ENCODE peak calls at places on chromosome 16, in seven cellular contexts. N, W, S, U, C, K and J are unnamed samples.

GRCh38 chr16:84611041-84611440 is 6.8 kb downstream of the COTL1 start:
- DNase-seq in N (no peak), W (no peak), S (no peak), U (no peak), C (no peak), K (no peak), J (peak)

GRCh38 chr16:72785886-72786285 is 262.0 kb downstream of the ZFHX3 start:
- DNase-seq in N (no peak), W (no peak), S (no peak), U (no peak), C (no peak), K (no peak), J (peak)

GRCh38 chr16:85394511-85395206 is 218.5 kb upstream of the GSE1 start:
- DNase-seq in N (no peak), W (no peak), S (no peak), U (peak), C (no peak), K (no peak), J (no peak)

GRCh38 chr16:14489460-14489859 is 140.6 kb downstream of the PARN start:
- DNase-seq in N (no peak), W (peak), S (no peak), U (no peak), C (no peak), K (no peak), J (peak)

GRCh38 chr16:14301150-14302030 is 230.3 kb downstream of the MRTFB start:
- DNase-seq in N (no peak), W (peak), S (no peak), U (no peak), C (no peak), K (no peak), J (peak)

GRCh38 chr16:637081-638018 is 1.2 kb upstream of the METTL26 start:
- DNase-seq in N (peak), W (peak), S (peak), U (peak), C (no peak), K (no peak), J (peak)

GRCh38 chr16:8908779-8909468 is 26.8 kb downstream of the LITAFD start:
- DNase-seq in N (no peak), W (no peak), S (no peak), U (no peak), C (no peak), K (no peak), J (no peak)

GRCh38 chr16:84446086-84446485 is 58.4 kb downstream of the MEAK7 start:
- DNase-seq in N (no peak), W (peak), S (no peak), U (no peak), C (no peak), K (no peak), J (no peak)

GRCh38 chr16:13921328-13921727 is 1.4 kb downstream of the ERCC4 start:
- DNase-seq in N (no peak), W (peak), S (no peak), U (no peak), C (no peak), K (no peak), J (no peak)

GRCh38 chr16:81823111-81823510 is 44.0 kb downstream of the PLCG2 start:
- DNase-seq in N (no peak), W (no peak), S (no peak), U (no peak), C (no peak), K (no peak), J (no peak)

GRCh38 chr16:49492090-49492801 is 118.6 kb downstream of the C16orf78 start:
- DNase-seq in N (no peak), W (peak), S (peak), U (no peak), C (no peak), K (peak), J (no peak)

GRCh38 chr16:3413730-3414379 is 12.8 kb downstream of the ZNF174 start:
- DNase-seq in N (no peak), W (no peak), S (no peak), U (no peak), C (no peak), K (no peak), J (no peak)

GRCh38 chr16:21277927-21278706 is at the start of gene CRYM:
- DNase-seq in N (no peak), W (peak), S (peak), U (peak), C (no peak), K (no peak), J (no peak)

GRCh38 chr16:57863434-57864160 is 61.3 kb upstream of the KIFC3 start:
- DNase-seq in N (peak), W (peak), S (peak), U (peak), C (no peak), K (no peak), J (peak)